ENCODE peak calls at places on chromosomes 6 and 20, in six cellular contexts. Y, N, Z, M, C and J are unnamed samples. For H3K9me3, the result is how much of the 10 kb centered on the place peaks cover.

GRCh38 chr6:156883497-156884252 is 106.5 kb downstream of the ARID1B start:
- DNase-seq in Y (no peak), N (no peak), Z (peak), M (no peak), C (no peak), J (no peak)

GRCh38 chr6:150599199-150600002 is at the start of gene PLEKHG1:
- DNase-seq in Y (peak), N (peak), Z (peak), M (peak), C (no peak), J (peak)

GRCh38 chr20:21387528-21387927 is 9.8 kb downstream of the NKX2-4 start:
- DNase-seq in Y (no peak), N (no peak), Z (no peak), M (no peak), C (no peak), J (no peak)

GRCh38 chr6:138537090-138537489 is 37.8 kb upstream of the NHSL1 start:
- DNase-seq in Y (no peak), N (no peak), Z (no peak), M (no peak), C (no peak), J (no peak)

GRCh38 chr6:37956711-37957110 is 137.2 kb downstream of the ZFAND3 start:
- DNase-seq in Y (no peak), N (no peak), Z (no peak), M (no peak), C (no peak), J (no peak)

GRCh38 chr6:98343797-98344196 is 490.6 kb upstream of the POU3F2 start:
- DNase-seq in Y (no peak), N (no peak), Z (no peak), M (no peak), C (no peak), J (no peak)

GRCh38 chr6:47044418-47044817 is 2.3 kb upstream of the ADGRF1 start:
- DNase-seq in Y (no peak), N (no peak), Z (no peak), M (no peak), C (no peak), J (no peak)

GRCh38 chr20:62282103-62282502 is 20.7 kb upstream of the ADRM1 start:
- DNase-seq in Y (no peak), N (no peak), Z (no peak), M (no peak), C (no peak), J (no peak)

GRCh38 chr20:54207743-54208491 is at the start of gene PFDN4:
- DNase-seq in Y (peak), N (peak), Z (peak), M (peak), C (peak), J (peak)

GRCh38 chr6:89239338-89239737 is 22.2 kb upstream of the GABRR1 start:
- DNase-seq in Y (no peak), N (no peak), Z (no peak), M (peak), C (no peak), J (no peak)

GRCh38 chr6:2509746-2510145 is 241.0 kb downstream of the MYLK4 start:
- DNase-seq in Y (no peak), N (no peak), Z (no peak), M (no peak), C (no peak), J (no peak)

GRCh38 chr6:122207794-122208193 is 191.7 kb upstream of the HSF2 start:
- DNase-seq in Y (no peak), N (no peak), Z (no peak), M (no peak), C (no peak), J (no peak)

GRCh38 chr20:22462975-22463914 is 121.1 kb downstream of the FOXA2 start:
- DNase-seq in Y (no peak), N (no peak), Z (no peak), M (no peak), C (no peak), J (no peak)

GRCh38 chr6:46090115-46091079 is 39.4 kb upstream of the ENPP4 start:
- DNase-seq in Y (peak), N (peak), Z (peak), M (peak), C (no peak), J (peak)

GRCh38 chr6:2990179-2990931 is 9.3 kb upstream of the NQO2 start:
- DNase-seq in Y (peak), N (no peak), Z (peak), M (no peak), C (no peak), J (no peak)

GRCh38 chr6:86723729-86724128 is 213.6 kb upstream of the HTR1E start:
- DNase-seq in Y (no peak), N (no peak), Z (no peak), M (no peak), C (no peak), J (no peak)

GRCh38 chr6:141688916-141689315 is 443.8 kb upstream of the GJE1 start:
- DNase-seq in Y (no peak), N (no peak), Z (no peak), M (no peak), C (no peak), J (no peak)

GRCh38 chr6:25448965-25449538 is 169.9 kb downstream of the CARMIL1 start:
- DNase-seq in Y (no peak), N (no peak), Z (no peak), M (no peak), C (no peak), J (no peak)

GRCh38 chr20:56809668-56810067 is 180.6 kb downstream of the TFAP2C start:
- DNase-seq in Y (no peak), N (no peak), Z (no peak), M (no peak), C (no peak), J (no peak)

GRCh38 chr6:100119261-100119660 is 125.2 kb upstream of the MCHR2 start:
- DNase-seq in Y (no peak), N (no peak), Z (no peak), M (no peak), C (no peak), J (no peak)

GRCh38 chr20:46501337-46501942 is 11.9 kb downstream of the ZNF334 start:
- DNase-seq in Y (no peak), N (no peak), Z (no peak), M (no peak), C (no peak), J (no peak)
- H3K9me3 ChIP-seq in Y (under half), N (under half), Z (under half), M (under half), C (under half), J (under half)

GRCh38 chr20:29873946-29874345 is 1383.5 kb upstream of the DEFB115 start:
- DNase-seq in Y (no peak), N (no peak), Z (no peak), M (peak), C (peak), J (no peak)
- H3K9me3 ChIP-seq in Y (under half), N (under half), Z (under half), M (under half), C (under half), J (under half)

GRCh38 chr6:169868458-169868857 is 117.0 kb downstream of the ERMARD start:
- DNase-seq in Y (no peak), N (no peak), Z (no peak), M (peak), C (no peak), J (no peak)

GRCh38 chr6:169866140-169866534 is 114.7 kb downstream of the ERMARD start:
- DNase-seq in Y (no peak), N (no peak), Z (no peak), M (no peak), C (no peak), J (no peak)

GRCh38 chr6:169866668-169867521 is 115.5 kb downstream of the ERMARD start:
- DNase-seq in Y (no peak), N (no peak), Z (no peak), M (no peak), C (no peak), J (no peak)

GRCh38 chr6:169869301-169869700 is 117.9 kb downstream of the ERMARD start:
- DNase-seq in Y (no peak), N (no peak), Z (no peak), M (no peak), C (no peak), J (no peak)

DNA sequence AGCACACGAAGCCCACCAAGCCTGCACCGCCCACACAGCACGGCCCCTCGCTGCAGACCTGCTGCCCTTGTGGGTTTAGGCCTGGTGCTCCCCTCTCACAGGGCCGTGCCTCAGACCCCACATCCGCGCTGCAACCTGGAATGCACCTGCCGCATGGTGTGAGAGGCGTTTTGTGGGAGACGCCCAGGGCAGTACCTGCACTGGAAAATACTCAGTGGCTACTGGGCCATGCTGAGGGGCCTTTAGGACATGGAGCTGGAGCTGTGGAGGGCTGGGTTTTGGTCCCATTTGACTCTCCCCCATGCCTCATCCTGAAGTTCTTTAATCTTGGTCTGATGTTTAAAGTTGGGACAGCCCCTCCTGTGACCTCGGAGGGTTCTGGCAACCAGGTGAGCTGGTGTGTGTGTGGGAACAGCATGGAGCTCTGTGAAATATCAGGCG is 116.3 kb downstream of the ERMARD start:
- DNase-seq in Y (no peak), N (no peak), Z (no peak), M (no peak), C (no peak), J (no peak)
- H3K9me3 ChIP-seq in Y (under half), N (under half), Z (under half), M (under half), C (under half), J (under half)

DNA sequence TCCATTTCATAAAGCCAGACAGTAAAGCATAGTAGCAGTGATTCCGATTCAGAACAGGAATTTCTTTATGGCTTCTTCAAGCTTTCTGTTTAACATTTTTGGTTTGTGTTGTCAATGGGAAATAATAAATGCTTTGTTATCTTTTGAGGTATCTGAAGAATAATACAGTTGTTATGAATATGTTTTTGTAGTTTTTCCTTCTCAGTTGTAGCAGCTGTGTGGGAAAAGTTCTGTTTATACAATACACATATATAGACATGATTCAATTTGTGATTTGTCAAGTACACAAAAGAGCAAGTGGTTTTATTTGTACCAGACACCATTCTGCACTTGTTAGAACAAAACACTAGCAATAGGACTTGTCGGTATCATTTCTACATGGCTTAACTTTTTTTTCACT is 96.6 kb downstream of the CDYL start:
- DNase-seq in Y (no peak), N (no peak), Z (no peak), M (no peak), C (no peak), J (no peak)
- H3K9me3 ChIP-seq in Y (under half), N (under half), Z (under half), M (under half), C (under half), J (under half)

GRCh38 chr6:137161975-137162374 is 11.5 kb downstream of the IL22RA2 start:
- DNase-seq in Y (no peak), N (no peak), Z (no peak), M (no peak), C (no peak), J (no peak)
- H3K9me3 ChIP-seq in Y (under half), N (under half), Z (under half), M (under half), C (under half), J (under half)

GRCh38 chr6:159533568-159533967 is 159.5 kb downstream of the SOD2 start:
- DNase-seq in Y (no peak), N (no peak), Z (no peak), M (no peak), C (no peak), J (no peak)
- H3K9me3 ChIP-seq in Y (under half), N (under half), Z (under half), M (under half), C (under half), J (under half)

DNA sequence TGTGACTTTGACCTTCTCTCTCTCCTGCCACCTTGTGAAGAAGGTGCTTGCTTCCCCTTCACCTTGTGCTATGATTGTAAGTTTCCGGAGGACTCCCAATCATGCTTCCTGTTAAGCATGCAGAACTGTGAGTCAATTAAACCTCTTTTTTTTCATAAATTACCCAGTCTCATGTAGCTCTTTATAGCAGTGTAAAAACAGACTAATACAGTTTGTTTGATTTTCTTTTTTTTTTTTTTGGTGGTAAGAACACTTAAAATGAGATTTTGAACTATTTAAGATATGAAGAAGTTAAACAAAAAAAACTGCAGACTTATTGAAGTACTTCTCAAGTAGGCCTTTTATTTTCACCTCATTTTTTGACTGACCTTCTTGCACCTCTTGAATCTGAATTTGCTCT is 448.1 kb upstream of the FKBP1C start:
- DNase-seq in Y (no peak), N (no peak), Z (no peak), M (no peak), C (no peak), J (no peak)
- H3K9me3 ChIP-seq in Y (under half), N (under half), Z (under half), M (under half), C (under half), J (under half)

DNA sequence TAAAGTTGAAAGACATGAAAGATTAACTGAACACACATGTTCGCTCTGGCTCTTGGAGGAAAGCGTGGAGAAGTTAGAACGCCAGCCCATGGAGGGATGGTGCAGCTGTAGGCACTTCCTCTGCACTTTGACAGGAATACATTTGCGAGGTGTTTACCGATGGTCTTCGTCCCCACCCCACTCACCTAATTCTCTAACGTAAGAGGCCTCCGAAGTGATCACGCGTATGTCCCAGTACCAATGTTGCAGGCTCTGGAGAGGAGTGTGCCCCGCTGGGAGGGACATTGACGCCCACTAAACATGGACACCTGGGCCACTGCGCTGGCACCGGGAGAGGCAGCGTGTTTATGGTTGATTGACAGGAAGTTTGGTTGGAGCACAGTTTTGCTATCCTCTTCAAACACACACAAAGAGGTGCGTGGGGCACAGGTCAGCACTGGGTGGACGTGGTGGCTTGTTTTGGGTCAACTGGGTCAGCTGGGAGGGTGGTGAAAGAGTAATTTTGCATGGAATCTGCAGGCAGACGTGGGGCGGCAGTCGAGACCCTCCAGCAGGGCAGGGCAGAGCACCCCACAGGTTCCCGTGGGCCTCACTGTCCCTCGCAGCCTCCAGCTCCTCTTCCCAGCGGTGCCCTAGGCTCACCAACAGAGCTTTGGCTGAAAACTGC is 110.1 kb downstream of the DLL1 start:
- DNase-seq in Y (peak), N (no peak), Z (no peak), M (no peak), C (no peak), J (no peak)
- H3K9me3 ChIP-seq in Y (under half), N (under half), Z (under half), M (under half), C (under half), J (under half)